ENCODE peak calls at places on chromosomes 4 and X, in four cellular contexts. T is SJSA1; Y is CD8-positive, alpha-beta T cell; F is GF-D8. O is an unnamed sample.
A peak's percentile ranks its signal among the peaks of the same experiment; 100 is the strongest.

GRCh38 chr4:132592850-132593249 is 556.2 kb upstream of the PCDH10 start:
- DNase-seq in F (no peak), Y (no peak), T (no peak), O (no peak)

GRCh38 chrX:80747832-80748231 is 61.8 kb downstream of the BRWD3 start:
- DNase-seq in T (no peak), F (no peak), Y (no peak), O (no peak)

GRCh38 chr4:152255437-152255836 is 280.5 kb downstream of the FBXW7 start:
- DNase-seq in T (no peak), Y (peak; percentile 63), F (no peak), O (no peak)

GRCh38 chr4:15655223-15656037 is at the start of gene FBXL5:
- DNase-seq in T (peak; percentile 63), F (peak; percentile 50), Y (peak; percentile 80), O (peak; percentile 55)

GRCh38 chr4:155473420-155474095 is 96.8 kb upstream of the MAP9 start:
- DNase-seq in F (no peak), T (no peak), Y (no peak), O (peak; percentile 31)

GRCh38 chr4:54199919-54200318 is 29.2 kb upstream of the PDGFRA start:
- DNase-seq in F (no peak), Y (no peak), T (no peak), O (no peak)

GRCh38 chr4:83010111-83010521 is 507 bp downstream of the LIN54 start:
- DNase-seq in T (no peak), F (no peak), Y (peak; percentile 6), O (peak; percentile 43)

GRCh38 chr4:84578540-84579409 is 4.2 kb upstream of the CDS1 start:
- DNase-seq in T (no peak), Y (peak; percentile 5), F (no peak), O (peak; percentile 51)

GRCh38 chr4:72701987-72702819 is 133.2 kb upstream of the ADAMTS3 start:
- DNase-seq in T (peak; percentile 47), F (no peak), Y (no peak), O (peak; percentile 39)

GRCh38 chr4:77911091-77911490 is 48.5 kb downstream of the MRPL1 start:
- DNase-seq in F (no peak), T (no peak), Y (no peak), O (no peak)

GRCh38 chr4:153447175-153447887 is 18.8 kb upstream of the TMEM131L start:
- DNase-seq in F (no peak), T (no peak), Y (no peak), O (no peak)

GRCh38 chr4:53863731-53864130 is 200.7 kb downstream of the CHIC2 start:
- DNase-seq in Y (no peak), F (no peak), T (no peak), O (no peak)

GRCh38 chr4:100985576-100985975 is 361.8 kb downstream of the PPP3CA start:
- DNase-seq in T (no peak), F (no peak), Y (no peak), O (no peak)

O was measured in dermis microvascular lymphatic vessel endothelial cell.